ENCODE peak calls at places on chromosomes 13 and 19, in five cellular contexts. H is NT2/D1, J is upper lobe of left lung, N is testis, P is neural progenitor cell. W is an unnamed sample. For H3K9me3, the result is how much of the 10 kb centered on the place peaks cover.

GRCh38 chr13:107842562-107843180 is 372.7 kb downstream of the LIG4 start:
- DNase-seq in P (no peak), H (no peak), J (no peak), N (no peak), W (no peak)

GRCh38 chr13:100523994-100524393 is 64.6 kb downstream of the GGACT start:
- DNase-seq in J (no peak), H (no peak), N (no peak), P (no peak), W (no peak)

GRCh38 chr13:40348096-40348679 is 318.3 kb downstream of the FOXO1 start:
- DNase-seq in P (no peak), N (no peak), H (no peak), J (no peak), W (no peak)

GRCh38 chr19:1837625-1838105 is 10.6 kb downstream of the REXO1 start:
- DNase-seq in P (peak), J (no peak), N (no peak), H (no peak), W (peak)

GRCh38 chr13:93226623-93227279 is at the start of gene GPC6:
- DNase-seq in J (no peak), N (peak), H (peak), P (peak), W (no peak)

GRCh38 chr19:13207237-13208130 is 57.3 kb downstream of the IER2 start:
- DNase-seq in P (peak), N (peak), H (no peak), J (no peak), W (no peak)

GRCh38 chr19:49489601-49490167 is 2.3 kb downstream of the RPL13A start:
- DNase-seq in P (peak), H (no peak), N (no peak), J (no peak), W (peak)

GRCh38 chr13:29805994-29806748 is 44.2 kb downstream of the UBL3 start:
- DNase-seq in J (no peak), H (no peak), P (no peak), N (no peak), W (no peak)

GRCh38 chr13:85806553-85807175 is 7.4 kb upstream of the SLITRK6 start:
- DNase-seq in N (no peak), H (peak), P (peak), J (no peak), W (no peak)

GRCh38 chr19:40392894-40393517 is 3.0 kb upstream of the HIPK4 start:
- DNase-seq in N (no peak), H (no peak), P (no peak), J (peak), W (no peak)

GRCh38 chr19:8445488-8446001 is 770 bp downstream of the HNRNPM start:
- DNase-seq in N (peak), J (peak), P (peak), H (no peak), W (peak)

GRCh38 chr19:670609-671075 is 5.5 kb upstream of the FSTL3 start:
- DNase-seq in H (no peak), J (no peak), P (no peak), N (no peak), W (no peak)

GRCh38 chr13:45615501-45616101 is at the start of gene ERICH6B:
- DNase-seq in N (peak), H (peak), P (peak), J (no peak), W (no peak)

GRCh38 chr19:13100031-13100588 is 2.5 kb downstream of the LYL1 start:
- DNase-seq in N (no peak), H (no peak), P (no peak), J (peak), W (peak)

GRCh38 chr19:1608414-1609391 is 3.4 kb upstream of the UQCR11 start:
- DNase-seq in P (no peak), H (no peak), N (no peak), J (no peak), W (no peak)

GRCh38 chr19:19489804-19490204 is 25.5 kb downstream of the TSSK6 start:
- DNase-seq in J (no peak), H (no peak), N (no peak), P (peak), W (no peak)

GRCh38 chr13:102680842-102681725 is 13.8 kb downstream of the METTL21C start:
- DNase-seq in H (no peak), J (no peak), P (no peak), N (no peak), W (no peak)

DNA sequence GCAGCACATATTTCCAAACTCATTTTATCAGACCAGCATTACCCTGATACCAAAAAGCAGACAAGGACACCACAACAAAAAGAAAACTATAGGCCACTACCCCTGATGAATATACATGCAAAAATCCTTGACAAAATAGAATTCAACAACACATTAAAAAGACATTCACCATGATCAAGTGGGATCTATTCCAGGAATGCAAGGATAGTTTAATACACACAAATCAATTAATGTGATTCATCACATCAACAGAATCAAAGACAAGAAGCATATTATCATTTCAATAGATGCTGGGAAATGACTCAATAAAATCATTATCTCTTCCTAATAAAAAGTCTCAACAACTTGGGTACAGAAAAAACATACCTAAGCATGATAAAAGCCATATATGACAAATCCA is 11.2 kb downstream of the ZNF347 start:
- DNase-seq in P (no peak), H (no peak), N (no peak), J (no peak), W (no peak)
- H3K9me3 ChIP-seq in P (under half), H (under half), N (under half), J (half or more), W (half or more)

GRCh38 chr19:27580906-27581305 is 1632.0 kb downstream of the UQCRFS1 start:
- DNase-seq in H (no peak), N (no peak), P (no peak), J (no peak), W (no peak)
- H3K9me3 ChIP-seq in H (under half), N (under half), P (under half), J (half or more), W (half or more)

DNA sequence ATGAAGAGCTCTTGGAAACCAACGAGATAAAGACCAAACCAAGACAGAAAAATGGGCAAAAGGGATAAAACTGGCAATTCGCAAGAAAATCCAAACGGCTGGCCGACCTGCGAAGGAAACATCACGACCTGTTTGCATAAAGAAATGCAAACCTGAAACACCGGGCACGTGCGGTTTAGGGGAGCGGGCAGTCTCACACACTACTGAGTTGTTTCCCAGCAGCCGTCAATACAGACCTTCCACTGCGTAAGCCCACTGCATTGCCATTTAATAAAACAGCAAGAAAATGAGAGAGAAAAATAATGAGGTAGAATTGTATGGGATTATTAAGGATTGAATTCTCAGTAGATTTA is 644 bp upstream of the PEG3 start:
- DNase-seq in H (no peak), N (no peak), J (no peak), P (no peak), W (no peak)
- H3K9me3 ChIP-seq in H (under half), N (under half), J (under half), P (under half), W (under half)

GRCh38 chr19:15714638-15715037 is 13.2 kb upstream of the OR10H2 start:
- DNase-seq in N (no peak), H (no peak), J (no peak), P (no peak), W (no peak)
- H3K9me3 ChIP-seq in N (under half), H (under half), J (under half), P (under half), W (under half)

GRCh38 chr19:53409505-53410204 is 14.7 kb downstream of the ZNF765 start:
- DNase-seq in N (no peak), H (no peak), J (no peak), P (no peak), W (no peak)
- H3K9me3 ChIP-seq in N (under half), H (half or more), J (half or more), P (under half), W (half or more)